ENCODE peak calls at places on chromosome 9, in eight cellular contexts. R is GM12878, T is HCT116, N is A549, B is SK-N-SH, U is H1, S is K562, Q is IMR-90. I is an unnamed sample.

GRCh38 chr9:127837346-127837745 is 17.1 kb downstream of the ENG start:
- DNase-seq in R (no peak), T (no peak), N (no peak), B (no peak), U (no peak), S (no peak), Q (no peak), I (no peak)

GRCh38 chr9:97593960-97594359 is 39.2 kb downstream of the TSTD2 start:
- DNase-seq in R (no peak), T (no peak), N (no peak), B (no peak), U (no peak), S (no peak), Q (peak; percentile 12), I (no peak)

GRCh38 chr9:122100756-122101155 is 7.6 kb upstream of the TTLL11 start:
- DNase-seq in R (no peak), T (no peak), N (no peak), B (no peak), U (no peak), S (no peak), Q (no peak), I (no peak)

GRCh38 chr9:133973791-133974630 is 18.1 kb downstream of the VAV2 start:
- DNase-seq in R (no peak), T (no peak), N (no peak), B (peak; percentile 36), U (no peak), S (no peak), Q (no peak), I (peak; percentile 63)

GRCh38 chr9:128484686-128485413 is 19.7 kb upstream of the GLE1 start:
- DNase-seq in R (no peak), T (no peak), N (no peak), B (no peak), U (no peak), S (no peak), Q (no peak), I (no peak)

GRCh38 chr9:136882109-136882946 is 4.0 kb upstream of the TRAF2 start:
- DNase-seq in R (peak; percentile 73), T (peak; percentile 56), N (peak; percentile 93), B (peak; percentile 15), U (no peak), S (peak; percentile 87), Q (peak; percentile 87), I (peak; percentile 94)

GRCh38 chr9:74458832-74459231 is 38.3 kb upstream of the RORB start:
- DNase-seq in R (no peak), T (no peak), N (no peak), B (no peak), U (no peak), S (no peak), Q (no peak), I (no peak)

GRCh38 chr9:33161011-33161588 is 6.0 kb downstream of the B4GALT1 start:
- DNase-seq in R (no peak), T (peak; percentile 88), N (peak; percentile 90), B (peak; percentile 62), U (no peak), S (peak; percentile 41), Q (peak; percentile 98), I (no peak)

GRCh38 chr9:27212621-27213020 is 84.3 kb downstream of the EQTN start:
- DNase-seq in R (no peak), T (no peak), N (no peak), B (no peak), U (no peak), S (no peak), Q (no peak), I (no peak)

GRCh38 chr9:69502671-69503301 is 169.4 kb downstream of the APBA1 start:
- DNase-seq in R (no peak), T (no peak), N (no peak), B (no peak), U (no peak), S (no peak), Q (peak; percentile 41), I (no peak)

GRCh38 chr9:109602987-109603386 is 104.9 kb upstream of the PTPN3 start:
- DNase-seq in R (no peak), T (no peak), N (no peak), B (no peak), U (no peak), S (no peak), Q (no peak), I (no peak)

GRCh38 chr9:706606-707451 is 134.7 kb upstream of the DMRT1 start:
- DNase-seq in R (no peak), T (no peak), N (no peak), B (peak; percentile 29), U (peak; percentile 66), S (peak; percentile 1), Q (peak; percentile 75), I (peak; percentile 85)

GRCh38 chr9:127690735-127691134 is 16.1 kb upstream of the CFAP157 start:
- DNase-seq in R (no peak), T (no peak), N (no peak), B (no peak), U (no peak), S (no peak), Q (no peak), I (no peak)

GRCh38 chr9:95048225-95049087 is 269.1 kb downstream of the FANCC start:
- DNase-seq in R (no peak), T (no peak), N (peak; percentile 74), B (peak; percentile 88), U (peak; percentile 72), S (peak; percentile 84), Q (no peak), I (peak; percentile 72)

GRCh38 chr9:95043826-95044225 is 273.7 kb downstream of the FANCC start:
- DNase-seq in R (no peak), T (no peak), N (peak; percentile 45), B (no peak), U (no peak), S (no peak), Q (no peak), I (no peak)

GRCh38 chr9:95047452-95048224 is 269.9 kb downstream of the FANCC start:
- DNase-seq in R (no peak), T (no peak), N (no peak), B (no peak), U (no peak), S (no peak), Q (no peak), I (no peak)

GRCh38 chr9:95045751-95046150 is 271.8 kb downstream of the FANCC start:
- DNase-seq in R (no peak), T (no peak), N (peak; percentile 69), B (no peak), U (peak; percentile 57), S (no peak), Q (no peak), I (no peak)

GRCh38 chr9:95044731-95045508 is 272.6 kb downstream of the FANCC start:
- DNase-seq in R (no peak), T (no peak), N (peak; percentile 89), B (no peak), U (peak; percentile 89), S (peak; percentile 14), Q (no peak), I (no peak)
- TF ChIP-seq RAD21 in R (no peak), T (no peak), N (peak; percentile 73), B (no peak), U (peak; percentile 85), S (no peak), Q (no peak), I (no peak)

DNA sequence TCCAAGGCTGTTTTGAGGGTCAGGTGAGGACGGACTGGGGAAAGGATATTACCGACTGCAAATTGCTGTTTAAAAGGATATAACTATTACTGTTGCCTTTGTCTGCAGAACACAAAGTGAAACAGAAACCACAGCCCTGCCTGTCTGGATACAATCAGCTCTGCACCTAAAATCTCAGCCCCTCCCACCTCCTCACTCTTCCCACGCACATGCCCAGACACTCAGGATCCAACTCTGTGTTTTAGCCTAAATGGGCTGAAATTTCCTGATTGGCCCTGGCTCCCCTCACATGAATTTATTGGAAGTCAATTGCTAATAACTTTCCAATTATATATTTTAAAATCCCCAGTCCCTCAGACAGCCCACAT is 176.3 kb upstream of the PPP1R26 start:
- DNase-seq in R (no peak), T (no peak), N (no peak), B (no peak), U (no peak), S (no peak), Q (no peak), I (no peak)
- TF ChIP-seq RAD21 in R (no peak), T (no peak), N (no peak), B (no peak), U (no peak), S (no peak), Q (no peak), I (no peak)

DNA sequence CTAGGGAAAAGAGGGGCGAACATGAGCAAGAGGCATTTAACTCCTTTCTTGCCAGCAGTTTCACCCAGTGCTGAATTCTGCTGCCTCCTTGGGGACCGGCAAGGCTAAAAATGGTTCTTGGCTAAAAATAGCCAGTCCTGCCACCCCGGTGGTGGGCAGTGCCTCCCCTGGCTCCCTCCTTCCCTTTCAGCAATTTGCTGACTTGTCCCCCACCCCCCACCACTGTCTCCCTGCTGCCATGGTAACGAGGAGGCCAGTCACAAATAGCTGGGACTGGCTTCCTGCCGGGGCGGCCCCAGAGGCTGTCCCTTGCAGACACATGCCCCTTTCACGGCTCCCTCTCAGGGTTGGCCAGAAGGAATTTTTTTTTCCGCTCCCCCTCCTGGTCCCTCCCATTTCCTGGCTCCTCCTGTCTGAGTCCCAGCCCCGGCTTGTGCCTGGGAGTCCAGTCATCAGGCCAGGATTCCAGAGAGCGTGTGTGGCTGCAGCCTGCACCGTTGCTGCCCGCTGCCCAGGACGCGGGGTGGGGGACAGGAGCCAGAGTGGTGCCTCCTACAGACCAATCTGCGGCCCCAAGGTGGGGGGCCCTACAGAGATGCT is 130.3 kb downstream of the RGS3 start:
- DNase-seq in R (no peak), T (peak; percentile 49), N (peak; percentile 95), B (peak; percentile 94), U (peak; percentile 86), S (peak; percentile 66), Q (peak; percentile 98), I (peak; percentile 85)
- TF ChIP-seq RAD21 in R (no peak), T (no peak), N (no peak), B (no peak), U (peak; percentile 3), S (no peak), Q (peak; percentile 29), I (no peak)

DNA sequence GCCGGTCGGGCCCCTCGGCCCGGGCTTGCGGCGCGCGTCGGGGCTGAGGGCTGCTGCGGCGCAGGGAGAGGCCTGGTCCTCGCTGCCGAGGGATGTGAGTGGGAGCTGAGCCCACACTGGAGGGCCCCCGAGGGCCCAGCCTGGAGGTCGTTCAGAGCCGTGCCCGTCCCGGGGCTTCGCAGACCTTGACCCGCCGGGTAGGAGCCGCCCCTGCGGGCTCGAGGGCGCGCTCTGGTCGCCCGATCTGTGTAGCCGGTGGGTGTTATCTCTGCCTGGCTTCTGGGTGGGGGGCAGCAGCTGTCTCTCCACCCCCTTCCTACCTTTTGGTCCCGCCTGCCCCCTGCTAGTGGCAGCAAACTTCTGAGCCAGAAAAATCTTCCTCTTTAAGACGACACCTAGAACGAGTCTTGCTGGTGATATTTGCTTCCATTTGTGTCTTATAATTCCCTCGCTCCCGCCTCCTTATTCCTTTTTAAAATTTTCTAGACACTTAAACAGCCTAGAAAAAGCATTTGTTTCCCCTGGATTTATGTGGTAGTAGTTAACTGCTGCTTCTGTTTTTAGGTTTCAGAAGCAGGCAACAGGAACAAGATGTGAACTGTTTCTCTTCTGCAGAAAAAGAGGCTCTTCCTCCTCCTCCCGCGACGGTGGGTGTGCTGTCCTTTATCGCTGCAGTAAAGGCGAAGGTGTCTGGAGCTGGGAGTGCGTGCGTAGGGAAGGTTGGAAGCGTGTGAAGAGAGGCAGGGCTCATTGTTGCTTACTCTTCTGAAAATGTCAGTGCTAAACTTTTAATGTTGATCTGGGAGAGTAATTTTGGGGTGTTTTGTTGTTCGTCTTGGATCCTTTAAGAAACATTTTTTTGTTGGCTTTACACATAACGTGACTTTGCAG is 549 bp downstream of the JAK2 start:
- DNase-seq in R (no peak), T (peak; percentile 4), N (peak; percentile 48), B (no peak), U (no peak), S (peak; percentile 77), Q (peak; percentile 45), I (no peak)
- TF ChIP-seq RAD21 in R (peak; percentile 10), T (no peak), N (no peak), B (no peak), U (no peak), S (no peak), Q (peak; percentile 8), I (peak; percentile 2)

I was measured in HepG2.